ENCODE peak calls at places on chromosomes 11 and 22, in four cellular contexts. A, Z, F and Y are unnamed samples.

GRCh38 chr11:28072321-28072720 is 35.6 kb downstream of the KIF18A start:
- DNase-seq in A (no peak), F (no peak), Z (peak), Y (no peak)

GRCh38 chr11:17020831-17021230 is 6.6 kb upstream of the PLEKHA7 start:
- DNase-seq in F (no peak), A (no peak), Z (peak), Y (no peak)

GRCh38 chr22:27637604-27638003 is 164.0 kb downstream of the MN1 start:
- DNase-seq in F (no peak), Z (peak), A (no peak), Y (no peak)

GRCh38 chr11:100584201-100584600 is 102.9 kb upstream of the ARHGAP42 start:
- DNase-seq in Z (no peak), F (no peak), A (no peak), Y (no peak)

GRCh38 chr11:119730347-119730613 is 1.3 kb upstream of the NECTIN1 start:
- DNase-seq in F (no peak), Z (no peak), A (no peak), Y (no peak)

GRCh38 chr22:24408630-24409029 is 18.8 kb upstream of the ADORA2A start:
- DNase-seq in Z (no peak), A (no peak), F (no peak), Y (no peak)

GRCh38 chr22:46731246-46732040 is 6.6 kb downstream of the CERK start:
- DNase-seq in A (no peak), Z (no peak), F (peak), Y (no peak)

GRCh38 chr11:129023968-129024676 is 81.5 kb upstream of the TP53AIP1 start:
- DNase-seq in A (peak), F (peak), Z (no peak), Y (no peak)

GRCh38 chr11:46826310-46827044 is 19.6 kb downstream of the CKAP5 start:
- DNase-seq in F (peak), Z (peak), A (peak), Y (peak)

GRCh38 chr11:7490054-7490453 is 4.7 kb downstream of the OLFML1 start:
- DNase-seq in F (no peak), Z (peak), A (no peak), Y (no peak)

GRCh38 chr11:71184421-71185210 is 67.8 kb downstream of the SHANK2 start:
- DNase-seq in A (no peak), Z (no peak), F (no peak), Y (no peak)

GRCh38 chr11:7667460-7667859 is 5.8 kb downstream of the CYB5R2 start:
- DNase-seq in Z (peak), A (no peak), F (no peak), Y (no peak)

GRCh38 chr11:520428-521178 is 13.6 kb upstream of the RNH1 start:
- DNase-seq in F (no peak), Z (no peak), A (no peak), Y (no peak)
- TF ChIP-seq CTCF in F (peak), Z (peak), A (no peak), Y (no peak)

DNA sequence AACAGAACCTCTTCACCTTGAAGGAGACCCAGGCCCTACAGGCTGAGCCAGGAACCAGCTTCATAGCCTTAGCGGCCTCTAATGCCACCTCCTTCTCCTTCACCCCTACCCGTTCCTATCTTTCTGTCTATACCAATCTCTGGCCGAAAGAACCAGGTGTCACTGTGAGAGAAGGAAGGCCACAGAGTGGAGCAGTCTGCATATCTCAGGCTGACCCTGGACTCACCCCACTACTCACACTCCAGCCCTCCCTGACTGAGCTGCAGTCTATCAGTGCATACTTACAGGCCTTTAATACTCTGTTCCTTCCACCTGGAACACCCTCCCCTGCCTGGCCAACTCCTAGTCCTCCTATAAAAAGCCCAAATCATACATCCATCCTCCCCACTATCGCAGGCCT is 32.7 kb downstream of the ARAP1 start:
- DNase-seq in Z (no peak), F (no peak), A (peak), Y (peak)
- H3K4me3 ChIP-seq in Z (no peak), F (no peak), A (peak), Y (peak)

GRCh38 chr11:44690651-44691050 is 36.1 kb upstream of the TSPAN18 start:
- DNase-seq in F (no peak), Z (no peak), A (no peak), Y (no peak)

GRCh38 chr11:44695169-44695833 is 31.5 kb upstream of the TSPAN18 start:
- DNase-seq in A (no peak), Z (no peak), F (no peak), Y (no peak)

GRCh38 chr11:44693654-44694119 is 33.1 kb upstream of the TSPAN18 start:
- DNase-seq in F (no peak), A (no peak), Z (no peak), Y (no peak)

GRCh38 chr11:44698228-44698923 is 28.4 kb upstream of the TSPAN18 start:
- DNase-seq in A (no peak), F (no peak), Z (no peak), Y (no peak)

GRCh38 chr11:44694443-44694842 is 32.3 kb upstream of the TSPAN18 start:
- DNase-seq in F (no peak), Z (no peak), A (peak), Y (peak)
- TF ChIP-seq CTCF in F (no peak), Z (no peak), A (no peak), Y (no peak)

GRCh38 chr11:2272241-2272945 is 2.0 kb upstream of the ASCL2 start:
- DNase-seq in A (no peak), F (no peak), Z (no peak), Y (no peak)

GRCh38 chr11:2269601-2270321 is 627 bp downstream of the ASCL2 start:
- DNase-seq in A (no peak), F (peak), Z (peak), Y (no peak)

GRCh38 chr11:2270322-2271076 is at the start of gene ASCL2:
- DNase-seq in A (no peak), Z (peak), F (peak), Y (no peak)

GRCh38 chr11:2271327-2272240 is 1.2 kb upstream of the ASCL2 start:
- DNase-seq in Z (no peak), A (no peak), F (peak), Y (no peak)

DNA sequence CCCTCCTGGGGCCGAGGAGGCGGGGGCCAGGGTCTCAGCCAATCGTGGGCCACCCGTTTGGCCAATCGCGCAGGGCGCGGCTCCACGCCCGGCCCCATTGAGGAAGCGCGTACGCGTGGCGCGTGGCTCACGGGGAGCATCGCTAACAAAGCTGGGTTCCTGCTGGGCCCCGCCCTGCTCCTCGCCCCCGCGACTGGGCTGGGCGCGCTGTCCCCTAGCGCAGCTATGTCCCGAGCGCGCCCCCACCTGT is 614 bp upstream of the ASCL2 start:
- DNase-seq in Z (no peak), F (peak), A (no peak), Y (no peak)
- H3K4me3 ChIP-seq in Z (no peak), F (peak), A (no peak), Y (no peak)

GRCh38 chr11:84526250-84526649 is 1100.9 kb downstream of the DLG2 start:
- DNase-seq in A (peak), Z (no peak), F (peak), Y (no peak)

GRCh38 chr11:84522331-84522730 is 1104.8 kb downstream of the DLG2 start:
- DNase-seq in A (no peak), F (no peak), Z (peak), Y (no peak)

GRCh38 chr11:84518601-84519183 is 1108.5 kb downstream of the DLG2 start:
- DNase-seq in Z (no peak), A (no peak), F (no peak), Y (no peak)

GRCh38 chr11:84524422-84525051 is 1102.6 kb downstream of the DLG2 start:
- DNase-seq in A (peak), F (peak), Z (peak), Y (peak)
- TF ChIP-seq CTCF in A (peak), F (peak), Z (peak), Y (no peak)

GRCh38 chr11:72969894-72970335 is 155.7 kb downstream of the ATG16L2 start:
- DNase-seq in F (no peak), A (peak), Z (peak), Y (peak)
- H3K4me3 ChIP-seq in F (no peak), A (no peak), Z (no peak), Y (no peak)

DNA sequence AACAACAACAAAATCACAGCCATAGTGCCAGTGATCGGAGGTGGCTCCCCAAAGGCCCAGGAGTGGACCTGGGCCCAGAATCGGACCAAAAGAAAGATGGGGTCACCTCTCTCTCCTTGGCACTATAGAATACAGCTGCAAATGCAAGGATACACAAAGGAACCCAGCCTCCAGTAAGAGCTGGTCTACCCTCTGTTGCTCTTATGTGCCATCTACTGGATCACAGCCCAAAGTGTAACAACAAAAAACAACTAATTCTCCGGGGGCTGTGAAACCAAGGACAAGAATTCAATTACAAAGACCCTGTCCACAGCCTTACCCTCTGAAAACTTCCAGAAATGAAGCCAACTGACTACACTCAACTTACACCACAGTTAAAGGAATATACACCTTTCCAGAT is 21.6 kb downstream of the OR8G5 start:
- DNase-seq in A (no peak), F (peak), Z (no peak), Y (no peak)
- TF ChIP-seq CTCF in A (peak), F (peak), Z (peak), Y (peak)

GRCh38 chr11:69240332-69241074 is 53.5 kb upstream of the MYEOV start:
- DNase-seq in A (no peak), Z (peak), F (peak), Y (peak)

GRCh38 chr11:69239320-69240040 is 54.5 kb upstream of the MYEOV start:
- DNase-seq in A (no peak), F (no peak), Z (no peak), Y (no peak)

GRCh38 chr11:69242583-69242940 is 51.4 kb upstream of the MYEOV start:
- DNase-seq in Z (no peak), A (no peak), F (no peak), Y (no peak)

GRCh38 chr11:69241844-69242582 is 51.9 kb upstream of the MYEOV start:
- DNase-seq in F (no peak), A (no peak), Z (no peak), Y (peak)

GRCh38 chr11:69241075-69241740 is 52.7 kb upstream of the MYEOV start:
- DNase-seq in F (peak), Z (no peak), A (no peak), Y (no peak)
- H3K4me3 ChIP-seq in F (no peak), Z (no peak), A (no peak), Y (no peak)

GRCh38 chr22:43923631-43924548 is at the start of gene PNPLA3:
- DNase-seq in Z (peak), A (no peak), F (peak), Y (peak)
- TF ChIP-seq CTCF in Z (peak), A (no peak), F (peak), Y (peak)

GRCh38 chr11:64224151-64224890 is 1.7 kb downstream of the TRPT1 start:
- DNase-seq in F (no peak), A (no peak), Z (peak), Y (no peak)
- H3K4me3 ChIP-seq in F (no peak), A (no peak), Z (no peak), Y (peak)